ENCODE peak calls at places on chromosomes 16 and 17, in ten cellular contexts. G, U, O, B, N, P, Y, L, X and E are unnamed samples.

GRCh38 chr17:69067274-69068047 is 6.7 kb upstream of the ABCA9 start:
- DNase-seq in G (no peak), U (no peak), O (no peak), B (no peak), N (no peak), P (no peak), Y (no peak), L (no peak), X (no peak), E (no peak)

GRCh38 chr17:44108440-44109311 is 14.8 kb downstream of the HDAC5 start:
- DNase-seq in G (peak), U (no peak), O (peak), B (peak), N (no peak), P (no peak), Y (peak), L (no peak), X (peak), E (no peak)

GRCh38 chr17:82882715-82883446 is 43.1 kb upstream of the ZNF750 start:
- DNase-seq in G (no peak), U (no peak), O (peak), B (no peak), N (no peak), P (no peak), Y (no peak), L (no peak), X (no peak), E (peak)

GRCh38 chr16:69680358-69680757 is 46.0 kb downstream of the NQO1 start:
- DNase-seq in G (no peak), U (no peak), O (no peak), B (no peak), N (no peak), P (no peak), Y (no peak), L (no peak), X (no peak), E (no peak)

GRCh38 chr17:48494335-48494734 is 36.5 kb downstream of the HOXB1 start:
- DNase-seq in G (no peak), U (no peak), O (no peak), B (no peak), N (no peak), P (no peak), Y (peak), L (no peak), X (peak), E (no peak)

GRCh38 chr17:40190197-40191021 is 13.1 kb downstream of the RAPGEFL1 start:
- DNase-seq in G (no peak), U (peak), O (no peak), B (no peak), N (peak), P (peak), Y (no peak), L (peak), X (no peak), E (peak)

GRCh38 chr16:87333101-87333500 is 15.9 kb upstream of the C16orf95 start:
- DNase-seq in G (no peak), U (no peak), O (no peak), B (no peak), N (no peak), P (no peak), Y (no peak), L (no peak), X (no peak), E (no peak)

GRCh38 chr16:86016201-86016965 is 117.4 kb downstream of the IRF8 start:
- DNase-seq in G (no peak), U (peak), O (peak), B (no peak), N (peak), P (peak), Y (peak), L (peak), X (peak), E (peak)

GRCh38 chr17:57099165-57099564 is 14.1 kb downstream of the AKAP1 start:
- DNase-seq in G (no peak), U (no peak), O (no peak), B (no peak), N (no peak), P (peak), Y (no peak), L (no peak), X (no peak), E (no peak)

GRCh38 chr16:28543072-28543471 is 4.3 kb upstream of the NUPR1 start:
- DNase-seq in G (no peak), U (no peak), O (peak), B (no peak), N (no peak), P (no peak), Y (no peak), L (no peak), X (no peak), E (no peak)

GRCh38 chr16:14394834-14395233 is 235.2 kb downstream of the PARN start:
- DNase-seq in G (no peak), U (no peak), O (no peak), B (no peak), N (no peak), P (no peak), Y (no peak), L (no peak), X (no peak), E (no peak)

GRCh38 chr17:78915872-78916632 is 9.1 kb downstream of the TIMP2 start:
- DNase-seq in G (no peak), U (no peak), O (no peak), B (no peak), N (no peak), P (no peak), Y (no peak), L (no peak), X (no peak), E (peak)

GRCh38 chr16:89573826-89574680 is 1.5 kb upstream of the CPNE7 start:
- DNase-seq in G (no peak), U (no peak), O (no peak), B (no peak), N (no peak), P (no peak), Y (no peak), L (no peak), X (no peak), E (no peak)

GRCh38 chr17:68054296-68054900 is 18.9 kb downstream of the KPNA2 start:
- DNase-seq in G (no peak), U (no peak), O (no peak), B (peak), N (no peak), P (no peak), Y (peak), L (no peak), X (peak), E (no peak)

GRCh38 chr17:55301521-55302406 is 37.0 kb downstream of the HLF start:
- DNase-seq in G (no peak), U (no peak), O (peak), B (no peak), N (no peak), P (peak), Y (no peak), L (no peak), X (no peak), E (no peak)

GRCh38 chr17:61294777-61295176 is 104.9 kb upstream of the TBX2 start:
- DNase-seq in G (no peak), U (peak), O (no peak), B (no peak), N (no peak), P (no peak), Y (peak), L (no peak), X (peak), E (no peak)

GRCh38 chr17:13702266-13702665 is 100.5 kb upstream of the HS3ST3A1 start:
- DNase-seq in G (no peak), U (no peak), O (no peak), B (no peak), N (no peak), P (no peak), Y (peak), L (no peak), X (peak), E (no peak)

GRCh38 chr17:1414634-1415033 is 14.6 kb upstream of the YWHAE start:
- DNase-seq in G (no peak), U (no peak), O (no peak), B (no peak), N (no peak), P (no peak), Y (no peak), L (no peak), X (no peak), E (no peak)

GRCh38 chr16:87043273-87044030 is 273.7 kb downstream of the C16orf95 start:
- DNase-seq in G (no peak), U (no peak), O (no peak), B (no peak), N (no peak), P (no peak), Y (peak), L (no peak), X (peak), E (no peak)

GRCh38 chr17:2449486-2449885 is 48.6 kb upstream of the MNT start:
- DNase-seq in G (no peak), U (no peak), O (no peak), B (no peak), N (no peak), P (no peak), Y (peak), L (no peak), X (no peak), E (no peak)

GRCh38 chr16:75256871-75257343 is 5.5 kb upstream of the BCAR1 start:
- DNase-seq in G (peak), U (peak), O (no peak), B (peak), N (no peak), P (no peak), Y (peak), L (peak), X (peak), E (no peak)

GRCh38 chr16:20520103-20520502 is 56.1 kb downstream of the ACSM2B start:
- DNase-seq in G (no peak), U (no peak), O (no peak), B (no peak), N (no peak), P (no peak), Y (no peak), L (no peak), X (no peak), E (no peak)

GRCh38 chr16:23128056-23128455 is 21.2 kb downstream of the USP31 start:
- DNase-seq in G (no peak), U (no peak), O (no peak), B (no peak), N (no peak), P (no peak), Y (no peak), L (no peak), X (no peak), E (no peak)

GRCh38 chr16:19598805-19599204 is 43.3 kb downstream of the VPS35L start:
- DNase-seq in G (no peak), U (no peak), O (no peak), B (no peak), N (no peak), P (no peak), Y (no peak), L (no peak), X (no peak), E (no peak)

GRCh38 chr16:69105501-69106361 is at the start of gene HAS3:
- DNase-seq in G (no peak), U (peak), O (peak), B (no peak), N (peak), P (peak), Y (peak), L (peak), X (peak), E (peak)

GRCh38 chr16:29978564-29979270 is 5.0 kb downstream of the TAOK2 start:
- DNase-seq in G (no peak), U (no peak), O (no peak), B (no peak), N (no peak), P (no peak), Y (no peak), L (no peak), X (no peak), E (no peak)

GRCh38 chr16:3656491-3657468 is 2.3 kb downstream of the DNASE1 start:
- DNase-seq in G (no peak), U (no peak), O (no peak), B (no peak), N (no peak), P (no peak), Y (no peak), L (no peak), X (no peak), E (peak)

GRCh38 chr17:64176556-64176955 is 46.6 kb upstream of the ERN1 start:
- DNase-seq in G (no peak), U (no peak), O (no peak), B (no peak), N (no peak), P (peak), Y (no peak), L (no peak), X (no peak), E (no peak)

GRCh38 chr16:53429221-53429943 is 4.9 kb upstream of the RBL2 start:
- DNase-seq in G (no peak), U (no peak), O (peak), B (no peak), N (no peak), P (no peak), Y (peak), L (no peak), X (peak), E (no peak)

GRCh38 chr16:87140211-87141200 is 176.7 kb downstream of the C16orf95 start:
- DNase-seq in G (no peak), U (no peak), O (no peak), B (peak), N (no peak), P (no peak), Y (no peak), L (no peak), X (no peak), E (no peak)

DNA sequence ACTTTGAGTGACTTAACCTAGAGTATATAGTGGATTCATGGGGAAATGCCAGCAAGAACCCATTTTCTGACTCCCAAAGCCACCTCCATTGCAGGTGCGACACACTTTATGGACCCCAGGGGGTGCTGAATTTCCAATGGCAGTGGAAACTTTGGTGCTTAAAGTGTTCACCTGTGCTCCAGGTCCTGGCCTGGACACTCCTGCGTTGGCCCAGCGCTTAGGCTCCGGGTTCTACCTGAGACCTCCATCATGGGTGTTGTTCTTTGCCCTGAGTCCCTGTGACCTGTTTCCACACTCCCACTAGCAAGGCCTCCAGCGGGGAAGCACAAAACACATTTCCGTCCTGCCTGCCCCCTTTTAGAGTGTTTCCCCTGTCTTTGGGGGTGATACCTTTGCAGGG is 3.0 kb downstream of the CCNF start:
- DNase-seq in G (no peak), U (peak), O (no peak), B (no peak), N (no peak), P (no peak), Y (no peak), L (no peak), X (no peak), E (no peak)
- TF ChIP-seq CTCF in G (no peak), U (no peak), O (no peak), B (no peak), N (peak), P (no peak), Y (no peak), L (no peak), X (no peak), E (no peak)

GRCh38 chr17:75853410-75853809 is 1.7 kb downstream of the WBP2 start:
- DNase-seq in G (no peak), U (no peak), O (no peak), B (no peak), N (no peak), P (no peak), Y (peak), L (no peak), X (peak), E (no peak)

GRCh38 chr17:75855310-75856061 is at the start of gene WBP2:
- DNase-seq in G (peak), U (peak), O (peak), B (peak), N (peak), P (peak), Y (peak), L (peak), X (peak), E (peak)

GRCh38 chr17:75854111-75854748 is 905 bp downstream of the WBP2 start:
- DNase-seq in G (no peak), U (peak), O (no peak), B (peak), N (no peak), P (no peak), Y (peak), L (no peak), X (peak), E (no peak)

GRCh38 chr17:75854881-75855309 is 240 bp downstream of the WBP2 start:
- DNase-seq in G (no peak), U (no peak), O (no peak), B (no peak), N (no peak), P (no peak), Y (no peak), L (no peak), X (peak), E (no peak)

GRCh38 chr17:75856062-75856681 is 1.0 kb upstream of the WBP2 start:
- DNase-seq in G (no peak), U (no peak), O (no peak), B (no peak), N (peak), P (no peak), Y (peak), L (no peak), X (no peak), E (peak)
- TF ChIP-seq CTCF in G (no peak), U (no peak), O (no peak), B (no peak), N (peak), P (no peak), Y (peak), L (peak), X (no peak), E (peak)

GRCh38 chr16:31298958-31299357 is 39.2 kb downstream of the ITGAM start:
- DNase-seq in G (no peak), U (no peak), O (no peak), B (no peak), N (no peak), P (no peak), Y (no peak), L (no peak), X (no peak), E (no peak)
- TF ChIP-seq CTCF in G (no peak), U (peak), O (no peak), B (no peak), N (peak), P (no peak), Y (peak), L (no peak), X (no peak), E (no peak)

GRCh38 chr16:1188781-1189189 is 35.9 kb downstream of the CACNA1H start:
- DNase-seq in G (no peak), U (peak), O (peak), B (no peak), N (peak), P (peak), Y (peak), L (peak), X (no peak), E (peak)
- TF ChIP-seq CTCF in G (peak), U (peak), O (no peak), B (no peak), N (no peak), P (no peak), Y (no peak), L (no peak), X (no peak), E (no peak)

GRCh38 chr17:45894022-45894784 is at the start of gene MAPT:
- DNase-seq in G (peak), U (peak), O (peak), B (peak), N (peak), P (peak), Y (peak), L (peak), X (peak), E (peak)
- TF ChIP-seq CTCF in G (peak), U (peak), O (peak), B (peak), N (peak), P (peak), Y (peak), L (peak), X (peak), E (peak)

DNA sequence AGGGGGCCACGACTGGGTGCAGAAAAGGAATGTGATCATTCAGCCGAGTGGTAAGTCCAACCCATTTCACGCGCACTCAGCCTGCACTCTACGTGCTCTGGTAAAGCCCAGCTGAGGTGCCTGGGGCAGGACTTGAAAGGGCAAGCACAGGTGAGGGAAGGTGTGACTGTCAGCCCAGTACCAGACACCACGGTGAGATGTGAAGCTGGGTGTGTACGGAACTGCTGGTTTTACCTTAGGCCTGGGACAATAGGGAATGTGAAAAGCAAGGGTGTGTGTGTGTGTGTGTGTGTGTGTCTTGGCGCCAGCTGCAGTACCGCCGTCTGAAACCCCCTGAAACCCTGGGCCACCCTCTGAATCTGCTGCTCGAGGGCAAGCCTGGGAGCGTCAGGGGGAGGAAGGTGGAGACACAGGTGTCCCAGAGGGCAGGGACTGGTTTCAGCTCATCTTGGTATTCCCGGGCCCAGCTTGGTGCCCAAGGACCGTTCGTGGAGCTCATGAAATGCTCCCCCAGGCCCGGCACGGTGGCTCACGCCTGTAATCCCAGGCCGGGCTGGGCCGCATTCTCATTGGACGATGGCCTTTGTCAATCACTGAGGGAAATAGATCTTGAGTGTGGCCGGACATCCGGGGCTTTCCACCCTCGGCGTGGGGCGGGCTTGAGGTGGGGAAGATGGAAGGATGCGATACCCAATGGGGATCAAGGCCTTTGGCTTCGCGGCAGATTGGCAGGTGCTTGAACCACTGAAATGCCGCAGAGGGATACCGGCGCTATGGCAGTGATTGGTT is 27.8 kb upstream of the ST6GALNAC1 start:
- DNase-seq in G (peak), U (peak), O (peak), B (peak), N (peak), P (peak), Y (peak), L (peak), X (peak), E (peak)
- TF ChIP-seq CTCF in G (no peak), U (no peak), O (no peak), B (no peak), N (no peak), P (no peak), Y (no peak), L (no peak), X (no peak), E (no peak)

GRCh38 chr16:66580605-66581209 is 1.4 kb downstream of the CMTM2 start:
- DNase-seq in G (no peak), U (peak), O (no peak), B (no peak), N (no peak), P (peak), Y (peak), L (no peak), X (peak), E (no peak)
- TF ChIP-seq CTCF in G (no peak), U (no peak), O (no peak), B (no peak), N (no peak), P (no peak), Y (peak), L (no peak), X (peak), E (no peak)